ENCODE peak calls at places on chromosomes 4 and X, in four cellular contexts. One of them, this sample, is unnamed.

GRCh38 chr4:84901173-84901572 is 65.3 kb downstream of the WDFY3 start:
- DNase-seq in H1: no peak
- DNase-seq in A549: no peak
- DNase-seq in endothelial cell of umbilical vein: no peak
- DNase-seq in this sample: no peak

GRCh38 chrX:13374364-13374763 is 54.5 kb upstream of the ATXN3L start:
- DNase-seq in H1: no peak
- DNase-seq in A549: no peak
- DNase-seq in endothelial cell of umbilical vein: no peak
- DNase-seq in this sample: no peak

GRCh38 chrX:154727418-154728323 is 23.2 kb downstream of the GAB3 start:
- DNase-seq in H1: no peak
- DNase-seq in A549: no peak
- DNase-seq in endothelial cell of umbilical vein: peak
- DNase-seq in this sample: peak

GRCh38 chrX:10254746-10255145 is 98.0 kb downstream of the CLCN4 start:
- DNase-seq in H1: no peak
- DNase-seq in A549: peak
- DNase-seq in endothelial cell of umbilical vein: peak
- DNase-seq in this sample: peak

GRCh38 chr4:174550541-174550940 is 28.3 kb upstream of the HPGD start:
- DNase-seq in H1: no peak
- DNase-seq in A549: no peak
- DNase-seq in endothelial cell of umbilical vein: no peak
- DNase-seq in this sample: no peak

GRCh38 chrX:57752866-57753265 is 72.8 kb upstream of the NLRP2B start:
- DNase-seq in H1: peak
- DNase-seq in A549: no peak
- DNase-seq in endothelial cell of umbilical vein: no peak
- DNase-seq in this sample: peak

GRCh38 chr4:152468408-152468807 is 67.5 kb downstream of the FBXW7 start:
- DNase-seq in H1: no peak
- DNase-seq in A549: no peak
- DNase-seq in endothelial cell of umbilical vein: no peak
- DNase-seq in this sample: no peak

GRCh38 chr4:56653461-56654237 is 27.4 kb downstream of the HOPX start:
- DNase-seq in H1: no peak
- DNase-seq in A549: no peak
- DNase-seq in endothelial cell of umbilical vein: peak
- DNase-seq in this sample: peak

GRCh38 chr4:55549888-55550287 is 3.2 kb upstream of the CLOCK start:
- DNase-seq in H1: no peak
- DNase-seq in A549: no peak
- DNase-seq in endothelial cell of umbilical vein: no peak
- DNase-seq in this sample: no peak

GRCh38 chr4:80393246-80393969 is 57.9 kb downstream of the CFAP299 start:
- DNase-seq in H1: no peak
- DNase-seq in A549: no peak
- DNase-seq in endothelial cell of umbilical vein: no peak
- DNase-seq in this sample: no peak

GRCh38 chr4:145298885-145299284 is 118.5 kb upstream of the OTUD4 start:
- DNase-seq in H1: no peak
- DNase-seq in A549: no peak
- DNase-seq in endothelial cell of umbilical vein: peak
- DNase-seq in this sample: peak

GRCh38 chr4:58587856-58588255 is 1477.7 kb upstream of the IGFBP7 start:
- DNase-seq in H1: no peak
- DNase-seq in A549: no peak
- DNase-seq in endothelial cell of umbilical vein: no peak
- DNase-seq in this sample: peak

GRCh38 chr4:1407657-1408333 is 1.6 kb upstream of the NKX1-1 start:
- DNase-seq in H1: no peak
- DNase-seq in A549: no peak
- DNase-seq in endothelial cell of umbilical vein: no peak
- DNase-seq in this sample: no peak

GRCh38 chr4:165684177-165684870 is 188.7 kb upstream of the TLL1 start:
- DNase-seq in H1: no peak
- DNase-seq in A549: no peak
- DNase-seq in endothelial cell of umbilical vein: peak
- DNase-seq in this sample: no peak

GRCh38 chrX:130245441-130245840 is 23.3 kb downstream of the ZNF280C start:
- DNase-seq in H1: no peak
- DNase-seq in A549: no peak
- DNase-seq in endothelial cell of umbilical vein: no peak
- DNase-seq in this sample: no peak

GRCh38 chr4:19774690-19775256 is 476.9 kb upstream of the SLIT2 start:
- DNase-seq in H1: no peak
- DNase-seq in A549: no peak
- DNase-seq in endothelial cell of umbilical vein: no peak
- DNase-seq in this sample: no peak

GRCh38 chr4:8391972-8392371 is 48.6 kb downstream of the ACOX3 start:
- DNase-seq in H1: no peak
- DNase-seq in A549: no peak
- DNase-seq in endothelial cell of umbilical vein: peak
- DNase-seq in this sample: peak

GRCh38 chr4:162011039-162011438 is 152.8 kb downstream of the FSTL5 start:
- DNase-seq in H1: no peak
- DNase-seq in A549: no peak
- DNase-seq in endothelial cell of umbilical vein: no peak
- DNase-seq in this sample: no peak
- TF ChIP-seq MAX in H1: no peak
- TF ChIP-seq MAX in A549: no peak
- TF ChIP-seq MAX in endothelial cell of umbilical vein: no peak
- TF ChIP-seq MAX in this sample: no peak

DNA sequence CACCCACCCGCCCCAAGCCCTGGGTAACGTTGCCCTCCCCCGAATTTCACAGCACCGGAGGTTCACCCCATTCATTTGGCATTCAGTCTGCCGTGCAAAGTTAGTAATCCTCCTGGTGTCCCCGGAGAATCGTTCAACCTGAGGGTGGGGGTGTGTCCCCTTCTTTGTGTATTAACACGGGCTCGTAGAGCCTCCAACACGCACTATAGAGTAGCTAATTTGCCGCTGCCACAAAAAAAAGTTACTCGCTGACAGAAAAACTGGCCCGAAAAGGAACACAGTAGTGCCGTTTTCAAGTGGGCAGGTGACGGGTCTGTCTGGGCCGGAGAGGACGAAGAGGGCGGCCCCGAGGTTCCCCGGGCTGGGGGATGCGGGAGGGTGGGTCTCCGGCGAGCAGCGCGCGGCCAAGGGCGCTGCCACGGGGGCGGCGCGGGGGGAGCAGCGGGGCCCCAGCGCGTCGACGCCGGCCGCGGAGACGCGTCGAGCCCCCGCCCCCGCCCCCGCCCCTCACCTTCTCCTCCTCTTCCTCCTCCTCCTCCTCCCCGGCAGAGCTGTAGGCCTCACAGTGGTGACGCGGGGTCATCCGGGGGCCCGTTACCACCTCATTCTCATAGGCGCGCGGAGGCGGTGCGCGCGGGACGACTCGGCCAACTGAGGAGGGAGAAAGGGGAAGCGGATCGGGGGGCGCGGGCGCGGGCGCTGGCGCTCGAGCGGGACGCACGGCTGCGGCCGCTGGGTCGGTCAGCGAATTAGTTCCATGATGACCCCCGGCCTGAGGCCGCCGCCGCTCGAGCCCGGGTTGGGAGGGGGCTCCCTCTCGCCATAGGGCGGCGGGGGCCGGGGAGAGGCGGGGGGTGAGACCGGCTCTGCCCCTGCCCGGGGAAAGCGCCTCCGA is 581 bp downstream of the CCNI start:
- DNase-seq in H1: peak
- DNase-seq in A549: no peak
- DNase-seq in endothelial cell of umbilical vein: peak
- DNase-seq in this sample: peak
- TF ChIP-seq POLR2A in H1: no peak
- TF ChIP-seq POLR2A in A549: peak
- TF ChIP-seq POLR2A in endothelial cell of umbilical vein: no peak
- TF ChIP-seq POLR2A in this sample: no peak

GRCh38 chrX:28586291-28586690 is 955 bp upstream of the IL1RAPL1 start:
- DNase-seq in H1: no peak
- DNase-seq in A549: no peak
- DNase-seq in endothelial cell of umbilical vein: peak
- DNase-seq in this sample: no peak
- H3K4me3 ChIP-seq in H1: peak
- H3K4me3 ChIP-seq in A549: no peak
- H3K4me3 ChIP-seq in endothelial cell of umbilical vein: peak
- H3K4me3 ChIP-seq in this sample: no peak

DNA sequence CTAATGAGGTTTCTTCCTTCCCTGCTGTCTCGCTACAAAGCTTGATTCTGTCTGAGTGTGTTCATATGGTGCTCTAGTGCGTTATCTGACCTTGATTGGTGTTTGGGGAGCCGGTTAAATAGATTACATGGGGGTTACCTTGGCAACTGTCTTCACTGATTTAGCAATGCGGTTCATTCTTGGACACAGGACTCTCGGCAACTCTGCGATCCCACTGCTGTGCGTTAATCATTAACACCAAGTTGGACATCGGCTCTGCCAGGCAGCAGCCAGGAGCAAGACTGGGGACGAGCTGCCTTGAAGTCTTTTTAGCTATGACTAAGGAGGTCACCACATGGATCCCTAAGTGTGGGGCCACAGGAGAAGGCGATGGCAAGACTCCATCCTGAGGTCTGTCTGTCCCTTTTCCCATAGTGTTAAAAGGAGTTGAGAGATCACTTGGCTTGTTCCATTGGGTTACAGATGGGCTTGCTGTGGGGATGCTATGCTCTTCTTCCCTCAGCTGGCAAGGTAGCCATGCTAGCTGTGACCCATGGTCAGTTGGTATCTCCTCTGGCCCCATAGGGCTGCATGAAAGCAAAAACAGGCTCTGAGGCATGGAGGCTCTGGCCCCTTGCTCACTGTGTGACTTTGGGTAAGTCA is 93.4 kb upstream of the MAMLD1 start:
- DNase-seq in H1: no peak
- DNase-seq in A549: peak
- DNase-seq in endothelial cell of umbilical vein: no peak
- DNase-seq in this sample: no peak
- TF ChIP-seq MAX in H1: no peak
- TF ChIP-seq MAX in A549: no peak
- TF ChIP-seq MAX in endothelial cell of umbilical vein: no peak
- TF ChIP-seq MAX in this sample: no peak

DNA sequence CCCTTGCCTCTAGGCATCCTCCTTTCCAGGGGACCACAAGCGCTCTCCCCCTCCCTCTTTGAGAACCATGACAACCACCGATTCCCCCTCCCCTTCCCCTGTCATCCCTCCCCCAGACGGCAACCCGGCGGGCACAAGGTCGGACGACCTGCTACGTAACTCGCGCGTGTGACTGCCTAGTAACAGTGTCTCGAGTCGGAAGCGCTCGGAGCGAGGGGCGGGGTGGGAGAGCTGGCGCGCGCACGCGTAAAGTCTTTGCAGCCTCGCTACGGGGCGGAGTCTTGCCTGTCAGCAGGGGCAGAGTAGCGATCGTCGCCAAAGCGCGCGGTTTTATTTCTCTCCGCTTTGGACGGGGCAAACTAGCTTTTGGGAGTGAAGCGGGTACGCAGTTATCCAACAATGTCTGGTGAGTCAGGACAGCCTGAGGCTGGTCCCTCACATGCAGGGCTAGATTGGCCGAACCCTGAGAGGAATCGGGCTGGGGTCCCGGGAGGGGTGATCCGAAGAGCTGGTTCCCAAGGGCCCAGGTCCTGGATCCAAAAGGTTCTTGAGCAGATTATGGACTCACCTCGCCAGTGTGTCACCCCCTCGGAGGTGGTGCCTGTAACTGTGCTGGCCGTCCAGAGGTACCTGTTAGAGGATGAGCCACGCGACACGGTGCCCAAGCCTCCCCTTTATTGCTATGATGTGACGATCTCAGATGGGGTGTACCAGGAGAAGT is at the start of gene RADX:
- DNase-seq in H1: peak
- DNase-seq in A549: peak
- DNase-seq in endothelial cell of umbilical vein: peak
- DNase-seq in this sample: no peak
- TF ChIP-seq POLR2A in H1: no peak
- TF ChIP-seq POLR2A in A549: no peak
- TF ChIP-seq POLR2A in endothelial cell of umbilical vein: no peak
- TF ChIP-seq POLR2A in this sample: no peak

DNA sequence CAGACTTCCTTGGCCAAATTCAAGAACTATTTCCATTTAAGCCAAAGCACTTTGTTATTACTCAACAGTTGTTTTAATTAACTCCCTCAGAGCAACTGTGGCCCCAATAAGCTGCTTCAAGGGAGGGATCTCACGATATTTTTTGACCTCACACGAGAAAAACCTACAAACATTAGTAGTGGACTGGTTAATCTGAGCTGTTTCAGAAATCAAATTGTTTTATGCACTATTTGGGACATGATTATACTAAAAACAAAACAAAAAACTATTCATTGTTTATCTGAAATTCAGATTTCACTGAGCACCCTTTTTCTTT is 74.3 kb downstream of the DCHS2 start:
- DNase-seq in H1: no peak
- DNase-seq in A549: no peak
- DNase-seq in endothelial cell of umbilical vein: peak
- DNase-seq in this sample: no peak
- H3K4me3 ChIP-seq in H1: no peak
- H3K4me3 ChIP-seq in A549: peak
- H3K4me3 ChIP-seq in endothelial cell of umbilical vein: no peak
- H3K4me3 ChIP-seq in this sample: no peak